ENCODE peak calls at places on chromosomes 11 and 22, in ten cellular contexts. T is glomerular endothelial cell, F is endothelial cell, G is HEK293T, M is ecto neural progenitor cell, W is amniotic stem cell, I is GM03348, A is hippocampal formation, S is stromal cell of bone marrow, L is HS-5. K is an unnamed sample.

GRCh38 chr11:47611240-47611863 is 17.1 kb upstream of the C1QTNF4 start:
- DNase-seq in T (no peak), F (no peak), G (no peak), M (no peak), W (no peak), I (no peak), A (no peak), S (no peak), L (no peak), K (no peak)

GRCh38 chr11:11045156-11045670 is 187.4 kb upstream of the ZBED5 start:
- DNase-seq in T (no peak), F (no peak), G (no peak), M (no peak), W (no peak), I (no peak), A (no peak), S (no peak), L (no peak), K (no peak)

GRCh38 chr11:125941606-125942275 is 4.1 kb upstream of the VSIG10L2 start:
- DNase-seq in T (no peak), F (peak), G (peak), M (peak), W (no peak), I (peak), A (no peak), S (no peak), L (no peak), K (no peak)

GRCh38 chr11:19345848-19346681 is 105.3 kb upstream of the E2F8 start:
- DNase-seq in T (no peak), F (peak), G (peak), M (peak), W (no peak), I (peak), A (peak), S (no peak), L (no peak), K (no peak)

GRCh38 chr11:15618583-15619032 is 503.9 kb downstream of the INSC start:
- DNase-seq in T (no peak), F (no peak), G (no peak), M (no peak), W (no peak), I (no peak), A (no peak), S (no peak), L (no peak), K (no peak)

GRCh38 chr11:134479206-134479955 is 67.3 kb upstream of the B3GAT1 start:
- DNase-seq in T (no peak), F (peak), G (no peak), M (no peak), W (no peak), I (no peak), A (no peak), S (no peak), L (no peak), K (no peak)

GRCh38 chr11:77346906-77347603 is 45.6 kb upstream of the GDPD4 start:
- DNase-seq in T (no peak), F (no peak), G (no peak), M (no peak), W (peak), I (peak), A (no peak), S (peak), L (peak), K (no peak)

GRCh38 chr11:2128102-2128511 is 11.1 kb downstream of the IGF2 start:
- DNase-seq in T (no peak), F (no peak), G (no peak), M (no peak), W (no peak), I (no peak), A (no peak), S (no peak), L (no peak), K (peak)

GRCh38 chr22:46030241-46030880 is 53.4 kb upstream of the WNT7B start:
- DNase-seq in T (no peak), F (no peak), G (no peak), M (no peak), W (no peak), I (no peak), A (no peak), S (no peak), L (no peak), K (no peak)

GRCh38 chr11:117986981-117987495 is 844 bp downstream of the IL10RA start:
- DNase-seq in T (no peak), F (no peak), G (no peak), M (no peak), W (no peak), I (no peak), A (no peak), S (no peak), L (peak), K (no peak)

GRCh38 chr11:128251140-128251539 is 336.2 kb downstream of the ETS1 start:
- DNase-seq in T (no peak), F (no peak), G (no peak), M (no peak), W (peak), I (peak), A (no peak), S (no peak), L (no peak), K (no peak)

GRCh38 chr22:44384981-44385610 is 72.3 kb upstream of the SHISAL1 start:
- DNase-seq in T (no peak), F (no peak), G (no peak), M (no peak), W (no peak), I (no peak), A (no peak), S (no peak), L (no peak), K (no peak)

GRCh38 chr11:111069076-111069475 is 176.4 kb upstream of the POU2AF2 start:
- DNase-seq in T (no peak), F (no peak), G (peak), M (no peak), W (no peak), I (no peak), A (no peak), S (peak), L (peak), K (peak)

GRCh38 chr22:17842386-17842785 is 68.1 kb upstream of the BID start:
- DNase-seq in T (no peak), F (no peak), G (no peak), M (no peak), W (no peak), I (no peak), A (no peak), S (no peak), L (no peak), K (no peak)

GRCh38 chr11:107710301-107710700 is 1.6 kb downstream of the SLN start:
- DNase-seq in T (no peak), F (no peak), G (no peak), M (no peak), W (no peak), I (no peak), A (no peak), S (no peak), L (no peak), K (no peak)

GRCh38 chr11:86548278-86548917 is 124.0 kb downstream of the ME3 start:
- DNase-seq in T (no peak), F (no peak), G (no peak), M (no peak), W (peak), I (peak), A (peak), S (peak), L (no peak), K (no peak)

GRCh38 chr11:82883853-82884252 is 16.4 kb downstream of the PRCP start:
- DNase-seq in T (no peak), F (no peak), G (no peak), M (no peak), W (no peak), I (peak), A (no peak), S (no peak), L (no peak), K (no peak)

GRCh38 chr11:131978351-131978750 is 607.9 kb downstream of the NTM start:
- DNase-seq in T (no peak), F (no peak), G (no peak), M (no peak), W (no peak), I (no peak), A (no peak), S (no peak), L (no peak), K (no peak)

GRCh38 chr22:46876357-46876934 is 114.0 kb downstream of the TBC1D22A start:
- DNase-seq in T (peak), F (no peak), G (no peak), M (no peak), W (no peak), I (no peak), A (no peak), S (no peak), L (no peak), K (no peak)

GRCh38 chr11:43992834-43993637 is 50.6 kb downstream of the C11orf96 start:
- DNase-seq in T (no peak), F (no peak), G (no peak), M (no peak), W (no peak), I (peak), A (peak), S (no peak), L (no peak), K (no peak)

GRCh38 chr22:24805790-24806662 is at the start of gene SGSM1:
- DNase-seq in T (no peak), F (peak), G (peak), M (peak), W (no peak), I (peak), A (peak), S (peak), L (peak), K (no peak)

GRCh38 chr11:77658213-77659013 is 20.8 kb upstream of the CLNS1A start:
- DNase-seq in T (no peak), F (no peak), G (no peak), M (no peak), W (no peak), I (peak), A (no peak), S (no peak), L (no peak), K (no peak)

GRCh38 chr11:10694481-10695239 is 1.1 kb upstream of the IRAG1 start:
- DNase-seq in T (no peak), F (no peak), G (no peak), M (no peak), W (no peak), I (peak), A (no peak), S (no peak), L (no peak), K (no peak)

GRCh38 chr11:74019860-74020259 is 11.0 kb upstream of the UCP3 start:
- DNase-seq in T (no peak), F (no peak), G (no peak), M (no peak), W (no peak), I (peak), A (no peak), S (no peak), L (no peak), K (no peak)

GRCh38 chr22:26321469-26321913 is 107.6 kb upstream of the ASPHD2 start:
- DNase-seq in T (no peak), F (no peak), G (no peak), M (no peak), W (peak), I (peak), A (peak), S (peak), L (peak), K (no peak)

GRCh38 chr11:2519517-2519878 is 74.7 kb downstream of the KCNQ1 start:
- DNase-seq in T (no peak), F (peak), G (no peak), M (no peak), W (no peak), I (no peak), A (no peak), S (no peak), L (no peak), K (no peak)

GRCh38 chr11:18669629-18670162 is 28.9 kb upstream of the TMEM86A start:
- DNase-seq in T (no peak), F (no peak), G (no peak), M (no peak), W (no peak), I (no peak), A (no peak), S (no peak), L (no peak), K (no peak)

GRCh38 chr22:28381427-28382167 is 298.0 kb downstream of the TTC28 start:
- DNase-seq in T (no peak), F (no peak), G (no peak), M (no peak), W (no peak), I (no peak), A (no peak), S (peak), L (no peak), K (peak)

GRCh38 chr22:38741576-38741975 is 14.2 kb downstream of the SUN2 start:
- DNase-seq in T (no peak), F (no peak), G (no peak), M (no peak), W (no peak), I (no peak), A (no peak), S (no peak), L (no peak), K (no peak)

GRCh38 chr11:107271425-107271824 is 186.2 kb downstream of the CWF19L2 start:
- DNase-seq in T (no peak), F (no peak), G (no peak), M (no peak), W (no peak), I (no peak), A (no peak), S (no peak), L (no peak), K (no peak)

GRCh38 chr11:774873-775592 is 2.3 kb downstream of the GATD1 start:
- DNase-seq in T (no peak), F (no peak), G (no peak), M (peak), W (no peak), I (peak), A (no peak), S (no peak), L (no peak), K (no peak)

GRCh38 chr11:86443415-86443814 is 68.7 kb downstream of the CCDC81 start:
- DNase-seq in T (no peak), F (no peak), G (no peak), M (no peak), W (no peak), I (no peak), A (no peak), S (no peak), L (no peak), K (no peak)

GRCh38 chr11:87417951-87418350 is 380.2 kb downstream of the TMEM135 start:
- DNase-seq in T (no peak), F (no peak), G (no peak), M (no peak), W (no peak), I (no peak), A (no peak), S (no peak), L (no peak), K (no peak)

GRCh38 chr22:42313804-42314581 is 43.5 kb upstream of the TCF20 start:
- DNase-seq in T (no peak), F (peak), G (peak), M (peak), W (no peak), I (no peak), A (no peak), S (no peak), L (no peak), K (no peak)

GRCh38 chr11:1501421-1502167 is 15.0 kb upstream of the MOB2 start:
- DNase-seq in T (no peak), F (no peak), G (no peak), M (no peak), W (no peak), I (no peak), A (no peak), S (no peak), L (no peak), K (no peak)

GRCh38 chr11:60831501-60832079 is 10.3 kb upstream of the CCDC86 start:
- DNase-seq in T (no peak), F (no peak), G (no peak), M (no peak), W (no peak), I (no peak), A (no peak), S (peak), L (peak), K (no peak)

GRCh38 chr22:48943567-48944432 is 883.9 kb downstream of the BRD1 start:
- DNase-seq in T (no peak), F (peak), G (peak), M (peak), W (no peak), I (no peak), A (peak), S (no peak), L (no peak), K (no peak)

GRCh38 chr11:116580828-116581227 is 192.0 kb downstream of the BUD13 start:
- DNase-seq in T (no peak), F (peak), G (no peak), M (peak), W (no peak), I (peak), A (peak), S (no peak), L (no peak), K (no peak)

K was measured in brain pericyte.